ENCODE peak calls at places on chromosomes 4 and X, in five cellular contexts. L is suprapubic skin, J is transverse colon, I is tibial nerve, K is IMR-90. H is an unnamed sample.

GRCh38 chr4:78155616-78156105 is 98.5 kb downstream of the FRAS1 start:
- DNase-seq in L (no peak), J (no peak), I (no peak), K (no peak), H (no peak)

GRCh38 chrX:102976290-102976689 is 39.2 kb downstream of the RAB40AL start:
- DNase-seq in L (no peak), J (no peak), I (no peak), K (peak), H (no peak)

GRCh38 chr4:41656572-41657301 is 91.8 kb downstream of the PHOX2B start:
- DNase-seq in L (no peak), J (no peak), I (no peak), K (no peak), H (no peak)

GRCh38 chrX:20067709-20068315 is 48.9 kb downstream of the MAP7D2 start:
- DNase-seq in L (peak), J (peak), I (peak), K (peak), H (peak)

GRCh38 chr4:6916587-6917444 is 7.2 kb downstream of the TBC1D14 start:
- DNase-seq in L (no peak), J (peak), I (no peak), K (no peak), H (no peak)

GRCh38 chr4:182969651-182970279 is 52.6 kb upstream of the DCTD start:
- DNase-seq in L (no peak), J (no peak), I (no peak), K (no peak), H (no peak)

GRCh38 chrX:118251251-118251650 is 94.7 kb upstream of the WDR44 start:
- DNase-seq in L (no peak), J (no peak), I (no peak), K (peak), H (no peak)

GRCh38 chrX:50747471-50747900 is 66.5 kb downstream of the SHROOM4 start:
- DNase-seq in L (no peak), J (no peak), I (no peak), K (peak), H (no peak)

GRCh38 chrX:85544609-85545008 is 165.1 kb upstream of the POF1B start:
- DNase-seq in L (no peak), J (no peak), I (no peak), K (no peak), H (no peak)

GRCh38 chr4:121380448-121381147 is at the start of gene QRFPR:
- DNase-seq in L (no peak), J (no peak), I (no peak), K (no peak), H (no peak)

GRCh38 chr4:139454111-139454600 is at the start of gene RAB33B:
- DNase-seq in L (peak), J (no peak), I (peak), K (peak), H (no peak)

GRCh38 chrX:154046262-154046771 is 26.6 kb upstream of the IRAK1 start:
- DNase-seq in L (no peak), J (no peak), I (peak), K (peak), H (no peak)

GRCh38 chr4:76200771-76201224 is 12.8 kb downstream of the SCARB2 start:
- DNase-seq in L (no peak), J (peak), I (no peak), K (no peak), H (no peak)

GRCh38 chr4:48851651-48852050 is 20.8 kb downstream of the OCIAD1 start:
- DNase-seq in L (no peak), J (no peak), I (no peak), K (no peak), H (no peak)

GRCh38 chr4:164866817-164867490 is 10.0 kb upstream of the APELA start:
- DNase-seq in L (no peak), J (no peak), I (no peak), K (no peak), H (no peak)

GRCh38 chr4:23660865-23661264 is 229.0 kb downstream of the PPARGC1A start:
- DNase-seq in L (no peak), J (no peak), I (no peak), K (no peak), H (no peak)

GRCh38 chrX:22855693-22856092 is 144.1 kb upstream of the DDX53 start:
- DNase-seq in L (no peak), J (no peak), I (no peak), K (no peak), H (no peak)

GRCh38 chr4:174365018-174365587 is 81.4 kb downstream of the CEP44 start:
- DNase-seq in L (no peak), J (no peak), I (no peak), K (peak), H (no peak)

GRCh38 chr4:23976423-23976822 is 86.6 kb upstream of the PPARGC1A start:
- DNase-seq in L (no peak), J (no peak), I (no peak), K (no peak), H (no peak)

GRCh38 chr4:84176061-84176460 is 323.0 kb downstream of the NKX6-1 start:
- DNase-seq in L (no peak), J (no peak), I (no peak), K (no peak), H (no peak)

GRCh38 chr4:14260591-14260990 is 633.1 kb upstream of the BOD1L1 start:
- DNase-seq in L (no peak), J (no peak), I (no peak), K (no peak), H (no peak)

GRCh38 chr4:72457158-72457557 is 111.9 kb downstream of the ADAMTS3 start:
- DNase-seq in L (no peak), J (no peak), I (no peak), K (no peak), H (no peak)

GRCh38 chr4:175833574-175834350 is 21.7 kb upstream of the GPM6A start:
- DNase-seq in L (no peak), J (no peak), I (no peak), K (no peak), H (no peak)

GRCh38 chr4:25358515-25359275 is 18.4 kb upstream of the ANAPC4 start:
- DNase-seq in L (no peak), J (peak), I (no peak), K (no peak), H (no peak)

GRCh38 chrX:71098302-71098701 is 2.7 kb downstream of the FOXO4 start:
- DNase-seq in L (no peak), J (peak), I (peak), K (peak), H (no peak)

GRCh38 chr4:94452476-94453300 is 946 bp downstream of the PDLIM5 start:
- DNase-seq in L (peak), J (peak), I (peak), K (peak), H (peak)

GRCh38 chrX:41522071-41522470 is 74.9 kb downstream of the NYX start:
- DNase-seq in L (no peak), J (no peak), I (no peak), K (no peak), H (no peak)

GRCh38 chrX:113473418-113473817 is 632.8 kb upstream of the AMOT start:
- DNase-seq in L (no peak), J (no peak), I (no peak), K (no peak), H (no peak)

GRCh38 chr4:13988347-13989265 is 361.1 kb upstream of the BOD1L1 start:
- DNase-seq in L (no peak), J (no peak), I (peak), K (peak), H (peak)

GRCh38 chrX:122517781-122518180 is 666.3 kb upstream of the GRIA3 start:
- DNase-seq in L (no peak), J (no peak), I (no peak), K (peak), H (no peak)

GRCh38 chr4:153142700-153143438 is 61.4 kb upstream of the TRIM2 start:
- DNase-seq in L (peak), J (peak), I (peak), K (peak), H (peak)

GRCh38 chrX:132718411-132718810 is 229.6 kb upstream of the MBNL3 start:
- DNase-seq in L (no peak), J (no peak), I (no peak), K (no peak), H (no peak)

GRCh38 chr4:166091914-166092510 is 219.0 kb downstream of the TLL1 start:
- DNase-seq in L (no peak), J (no peak), I (no peak), K (peak), H (no peak)

GRCh38 chr4:55834086-55834795 is 14.7 kb downstream of the EXOC1L start:
- DNase-seq in L (no peak), J (no peak), I (no peak), K (no peak), H (no peak)

GRCh38 chr4:56908206-56909082 is 744 bp downstream of the REST start:
- DNase-seq in L (peak), J (peak), I (peak), K (peak), H (peak)

GRCh38 chr4:148044889-148045352 is 313.0 kb downstream of the ARHGAP10 start:
- DNase-seq in L (no peak), J (no peak), I (no peak), K (no peak), H (no peak)

GRCh38 chrX:84993150-84993549 is 10.5 kb upstream of the APOOL start:
- DNase-seq in L (no peak), J (no peak), I (no peak), K (no peak), H (no peak)

GRCh38 chr4:137656661-137657060 is 124.4 kb upstream of the PCDH18 start:
- DNase-seq in L (no peak), J (no peak), I (no peak), K (no peak), H (no peak)

DNA sequence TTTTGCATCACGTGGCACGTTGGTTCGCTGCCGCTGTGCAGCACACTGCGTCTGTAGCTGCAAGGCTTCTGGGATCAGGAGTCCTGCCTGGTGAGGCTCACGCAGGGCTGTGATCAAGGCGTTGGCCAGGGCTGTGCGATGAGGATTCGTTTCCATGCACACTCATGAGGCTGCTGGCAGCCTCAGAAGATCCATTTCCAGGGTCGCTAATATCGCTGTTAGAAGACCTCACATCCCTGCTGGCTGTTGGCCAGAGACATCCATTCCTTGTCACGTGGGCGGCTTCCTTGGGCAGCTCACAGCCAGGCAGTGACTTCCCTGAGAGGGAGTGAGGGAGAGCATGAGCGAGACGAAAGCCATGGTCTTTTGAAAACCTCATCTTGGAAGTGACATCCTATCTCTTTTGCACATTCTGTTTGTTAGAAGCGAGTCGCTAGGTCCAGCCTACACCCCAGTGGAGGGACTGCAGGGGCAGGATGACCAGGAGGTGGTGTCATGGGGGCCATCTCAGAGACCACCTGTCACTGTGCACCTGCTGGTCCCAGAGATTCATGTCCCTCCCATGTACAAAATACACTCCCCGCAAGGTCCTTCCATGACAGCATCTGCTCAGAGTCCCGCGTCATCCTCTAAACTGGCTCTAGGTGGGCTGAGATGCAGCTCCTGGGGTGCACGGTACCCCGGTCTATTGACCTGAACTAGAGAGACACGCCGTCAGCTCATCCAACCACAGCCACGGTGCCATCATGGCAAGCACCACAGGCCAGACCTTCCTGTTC is 12.2 kb downstream of the RGS12 start:
- DNase-seq in L (no peak), J (no peak), I (peak), K (peak), H (peak)
- H3K27ac ChIP-seq in L (no peak), J (no peak), I (peak), K (peak), H (no peak)

DNA sequence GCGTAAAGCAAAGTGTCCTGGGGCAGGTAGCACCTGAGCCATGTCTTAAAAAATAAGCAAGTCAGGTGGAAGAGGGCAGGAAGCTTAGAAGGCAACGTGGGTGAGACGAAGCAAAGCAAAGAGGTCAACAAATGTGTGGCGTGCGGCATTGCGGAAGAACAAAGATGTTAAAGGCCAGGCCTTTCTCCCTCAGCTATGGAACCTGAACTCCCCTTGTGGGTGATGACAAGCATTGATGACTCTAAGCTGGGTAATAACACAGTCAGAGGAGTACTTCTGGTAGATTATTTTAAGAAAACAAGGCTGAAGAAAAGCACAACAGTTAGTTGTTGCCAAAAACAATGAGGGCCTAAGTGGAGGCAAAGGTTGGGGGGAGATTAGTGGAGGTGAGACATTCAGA is 29.0 kb upstream of the SORBS2 start:
- DNase-seq in L (no peak), J (no peak), I (no peak), K (no peak), H (no peak)
- H3K27ac ChIP-seq in L (no peak), J (peak), I (no peak), K (no peak), H (no peak)

GRCh38 chrX:65588795-65589194 is 54.2 kb upstream of the LAS1L start:
- DNase-seq in L (no peak), J (no peak), I (no peak), K (no peak), H (peak)
- H3K27ac ChIP-seq in L (peak), J (peak), I (peak), K (peak), H (peak)

GRCh38 chrX:13662537-13662841 is 9.5 kb downstream of the TCEANC start:
- DNase-seq in L (no peak), J (no peak), I (no peak), K (peak), H (no peak)

GRCh38 chrX:13658602-13659001 is 5.7 kb downstream of the TCEANC start:
- DNase-seq in L (no peak), J (no peak), I (no peak), K (peak), H (no peak)

GRCh38 chrX:13659057-13659456 is 6.1 kb downstream of the TCEANC start:
- DNase-seq in L (no peak), J (no peak), I (no peak), K (peak), H (no peak)

GRCh38 chrX:13664026-13664425 is 11.1 kb downstream of the TCEANC start:
- DNase-seq in L (no peak), J (no peak), I (no peak), K (no peak), H (no peak)

DNA sequence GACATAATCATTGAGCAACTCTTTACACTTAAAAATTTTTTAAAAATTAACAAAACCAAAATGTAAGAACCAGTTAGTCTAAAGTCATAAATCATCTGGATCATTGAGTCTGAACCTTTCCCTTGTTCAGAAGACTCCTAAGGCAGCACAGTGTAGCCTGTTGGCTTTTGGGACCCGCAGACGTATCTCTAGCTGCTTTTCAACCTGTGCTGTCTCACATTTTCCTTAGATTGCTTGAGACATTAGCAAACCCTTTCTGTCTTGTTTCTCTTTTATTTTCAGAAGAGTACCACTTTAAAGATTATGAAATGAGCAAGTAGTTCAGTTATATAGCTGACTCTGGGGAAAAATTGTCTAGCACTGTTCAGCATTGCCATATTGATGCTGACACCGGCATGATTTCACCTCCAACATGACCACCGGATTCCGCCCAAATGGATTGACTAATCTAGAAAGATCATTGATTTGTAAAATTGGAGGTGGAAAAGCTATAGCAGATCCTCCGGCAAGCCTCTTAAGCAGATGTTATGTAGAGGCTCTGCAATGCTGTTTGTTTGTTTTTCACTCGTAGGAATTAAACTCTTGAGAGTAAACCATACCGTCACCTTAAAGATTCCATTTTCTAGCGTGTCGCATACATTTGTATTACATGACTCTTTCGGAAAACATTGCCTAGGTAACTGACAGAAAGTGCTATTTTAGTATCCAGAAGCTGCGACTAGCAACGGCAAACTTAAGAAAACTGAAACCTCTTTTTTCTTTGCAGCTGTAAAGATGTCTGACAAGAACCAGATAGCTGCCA is 9.0 kb downstream of the TCEANC start:
- DNase-seq in L (no peak), J (no peak), I (no peak), K (no peak), H (no peak)
- H3K27ac ChIP-seq in L (no peak), J (peak), I (peak), K (no peak), H (no peak)

DNA sequence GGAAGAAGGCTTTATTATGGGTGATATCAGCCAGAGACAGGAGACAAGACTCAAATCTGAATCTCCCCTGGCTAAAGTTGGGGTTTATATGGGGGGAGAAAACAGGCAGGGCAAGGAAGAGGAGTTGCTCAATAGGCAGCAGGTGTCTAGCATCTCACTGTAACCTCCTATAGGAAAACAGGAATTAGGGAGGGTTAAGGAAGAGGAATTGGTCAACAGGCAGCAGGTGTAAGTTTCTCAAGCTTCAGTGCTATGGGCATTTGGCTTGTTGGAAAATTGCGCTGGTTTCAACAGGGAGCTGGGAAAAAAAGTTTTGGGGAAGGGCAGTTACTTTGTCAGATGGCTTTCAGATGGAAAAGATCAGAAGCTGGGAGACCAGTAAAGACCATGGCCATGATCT is 206.4 kb downstream of the NWD2 start:
- DNase-seq in L (no peak), J (no peak), I (no peak), K (no peak), H (no peak)
- H3K27ac ChIP-seq in L (no peak), J (no peak), I (no peak), K (no peak), H (no peak)

DNA sequence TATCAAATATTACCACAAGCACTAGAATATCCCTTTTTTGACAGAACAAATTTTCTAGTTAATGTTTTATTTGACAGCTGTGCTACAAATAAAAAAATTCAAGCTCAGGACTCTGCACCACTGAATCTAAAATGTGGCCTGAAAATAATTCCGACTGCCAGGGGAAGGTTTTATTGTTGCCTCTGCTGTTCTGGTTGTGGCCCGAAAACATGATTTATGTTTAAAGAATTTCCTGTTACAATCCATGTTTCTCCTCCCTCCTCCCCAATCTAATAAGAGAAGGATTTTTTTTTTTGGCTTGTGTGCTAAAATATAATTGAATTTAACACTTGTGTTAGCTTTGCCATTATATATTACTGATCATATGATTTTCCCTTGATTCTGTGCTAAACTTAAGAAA is 227.8 kb downstream of the DCLK2 start:
- DNase-seq in L (no peak), J (no peak), I (no peak), K (peak), H (no peak)
- H3K27ac ChIP-seq in L (no peak), J (peak), I (no peak), K (peak), H (no peak)

DNA sequence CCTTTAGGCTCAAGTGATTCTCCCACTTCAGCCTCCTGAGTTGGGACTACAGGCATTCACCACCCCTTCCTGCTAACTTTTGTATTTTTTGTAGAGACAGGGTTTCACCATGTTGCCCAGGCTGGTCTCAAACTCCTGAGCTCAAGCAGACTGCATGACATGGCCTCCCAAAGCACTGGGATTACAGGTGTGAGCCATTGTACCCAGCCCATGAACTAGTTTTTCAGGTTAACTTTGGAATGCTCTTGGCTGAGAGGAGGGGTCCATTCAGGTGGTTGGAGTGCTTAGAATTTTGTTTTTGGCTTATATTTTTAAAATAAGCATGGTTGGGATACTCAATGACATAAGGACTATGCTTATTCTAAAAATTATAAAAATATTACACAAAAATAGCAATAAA is 355.7 kb upstream of the MAGEB16 start:
- DNase-seq in L (no peak), J (no peak), I (no peak), K (no peak), H (no peak)
- H3K27ac ChIP-seq in L (no peak), J (peak), I (no peak), K (no peak), H (no peak)

GRCh38 chr4:21826071-21826470 is 122.5 kb downstream of the KCNIP4 start:
- DNase-seq in L (no peak), J (no peak), I (no peak), K (no peak), H (no peak)

GRCh38 chr4:21830272-21830671 is 118.3 kb downstream of the KCNIP4 start:
- DNase-seq in L (no peak), J (no peak), I (no peak), K (no peak), H (no peak)

GRCh38 chr4:21827575-21827974 is 121.0 kb downstream of the KCNIP4 start:
- DNase-seq in L (no peak), J (no peak), I (no peak), K (peak), H (no peak)
- H3K27ac ChIP-seq in L (no peak), J (no peak), I (no peak), K (no peak), H (no peak)

H was measured in coronary artery.